ENCODE peak calls at places on chromosomes 11 and 22, in six cellular contexts. N is AG04450; J is IMR-90; D is CD8-positive, alpha-beta T cell; T is upper lobe of right lung; F is fibroblast of villous mesenchyme. R is an unnamed sample.

GRCh38 chr11:31926816-31927528 is 115.8 kb upstream of the PAX6 start:
- DNase-seq in N (no peak), J (no peak), D (no peak), T (no peak), F (no peak), R (no peak)

GRCh38 chr22:24845036-24845918 is 39.3 kb downstream of the SGSM1 start:
- DNase-seq in N (no peak), J (peak; percentile 9), D (no peak), T (no peak), F (no peak), R (no peak)

GRCh38 chr11:75955443-75955842 is 140.4 kb downstream of the UVRAG start:
- DNase-seq in N (no peak), J (no peak), D (no peak), T (no peak), F (no peak), R (no peak)

GRCh38 chr22:34975721-34976120 is 90.2 kb upstream of the ISX start:
- DNase-seq in N (no peak), J (no peak), D (no peak), T (no peak), F (no peak), R (no peak)

GRCh38 chr11:100639140-100639539 is 47.9 kb upstream of the ARHGAP42 start:
- DNase-seq in N (peak; percentile 51), J (peak; percentile 83), D (no peak), T (no peak), F (peak; percentile 87), R (peak; percentile 33)

GRCh38 chr11:101401245-101401644 is 182.6 kb downstream of the TRPC6 start:
- DNase-seq in N (peak; percentile 30), J (peak; percentile 53), D (no peak), T (no peak), F (peak; percentile 82), R (no peak)

GRCh38 chr11:132895340-132895739 is 637.0 kb downstream of the OPCML start:
- DNase-seq in N (peak; percentile 84), J (peak; percentile 96), D (no peak), T (no peak), F (peak; percentile 7), R (no peak)

GRCh38 chr11:11909727-11910126 is 68.0 kb downstream of the USP47 start:
- DNase-seq in N (peak; percentile 65), J (peak; percentile 76), D (no peak), T (no peak), F (peak; percentile 53), R (no peak)

GRCh38 chr11:11313426-11313825 is 39.6 kb downstream of the CSNK2A3 start:
- DNase-seq in N (no peak), J (peak; percentile 50), D (no peak), T (peak; percentile 67), F (peak; percentile 33), R (no peak)

GRCh38 chr22:40203568-40203967 is 25.8 kb downstream of the TNRC6B start:
- DNase-seq in N (no peak), J (peak; percentile 38), D (no peak), T (no peak), F (no peak), R (no peak)

GRCh38 chr22:45242778-45243191 is 2.1 kb upstream of the KIAA0930 start:
- DNase-seq in N (no peak), J (no peak), D (no peak), T (no peak), F (no peak), R (no peak)

GRCh38 chr11:128852327-128853023 is 14.6 kb downstream of the KCNJ1 start:
- DNase-seq in N (no peak), J (no peak), D (no peak), T (no peak), F (no peak), R (no peak)

GRCh38 chr22:29798318-29798717 is 31.1 kb downstream of the UQCR10 start:
- DNase-seq in N (no peak), J (no peak), D (no peak), T (no peak), F (peak; percentile 69), R (no peak)

GRCh38 chr22:29798801-29799200 is 31.6 kb downstream of the UQCR10 start:
- DNase-seq in N (no peak), J (no peak), D (no peak), T (no peak), F (no peak), R (no peak)

GRCh38 chr22:29797351-29797750 is 30.2 kb downstream of the UQCR10 start:
- DNase-seq in N (no peak), J (no peak), D (no peak), T (no peak), F (no peak), R (no peak)

GRCh38 chr22:29801153-29801552 is 34.0 kb downstream of the UQCR10 start:
- DNase-seq in N (no peak), J (no peak), D (no peak), T (no peak), F (no peak), R (no peak)

DNA sequence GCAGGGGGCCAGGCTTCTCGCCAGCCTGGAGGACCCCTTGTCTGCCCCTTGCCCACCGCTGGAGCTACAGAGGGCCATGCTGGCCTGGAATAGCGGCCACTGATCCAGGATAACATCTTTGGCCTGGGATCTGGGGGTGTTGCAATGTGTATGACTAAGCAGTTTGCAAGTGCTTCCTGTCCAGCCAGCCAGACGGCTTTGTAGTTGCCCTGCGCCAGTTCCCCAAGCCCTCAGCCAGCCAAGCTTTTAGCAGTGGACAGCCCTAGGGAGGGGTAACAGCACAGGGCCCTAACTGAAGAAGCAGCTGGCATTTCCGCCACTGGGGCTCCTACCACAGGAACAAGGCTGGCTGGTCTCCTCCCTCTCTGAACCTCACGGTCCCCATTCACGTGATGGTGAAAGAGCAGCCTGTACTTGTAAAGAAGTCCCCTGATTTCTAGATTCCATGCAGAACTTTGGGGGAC is 32.1 kb downstream of the UQCR10 start:
- DNase-seq in N (peak; percentile 86), J (peak; percentile 94), D (no peak), T (peak; percentile 94), F (peak; percentile 99), R (no peak)
- TF ChIP-seq CTCF in N (no peak), J (peak; percentile 19), D (no peak), T (no peak), F (peak; percentile 36), R (no peak)

DNA sequence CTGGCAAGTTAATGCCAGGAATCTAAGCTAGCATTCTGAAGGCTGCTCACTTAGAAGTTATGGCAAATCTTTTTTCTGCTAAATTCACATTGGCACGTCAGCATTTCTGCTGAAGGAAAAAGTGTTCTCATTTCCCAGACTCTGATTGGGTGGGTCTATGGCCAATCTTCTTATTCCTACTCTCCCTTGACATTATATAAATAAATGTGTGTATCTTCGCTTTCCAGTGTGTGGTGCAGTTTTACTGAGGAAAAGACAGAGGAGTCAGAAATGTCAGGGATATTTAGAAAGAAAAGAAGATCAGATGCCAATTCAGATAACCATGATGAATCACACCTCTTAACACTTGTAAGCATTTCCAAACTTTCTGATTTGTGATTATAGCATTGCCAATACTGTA is 3.2 kb upstream of the BDNF start:
- DNase-seq in N (no peak), J (peak; percentile 89), D (no peak), T (no peak), F (peak; percentile 56), R (no peak)
- TF ChIP-seq CTCF in N (peak; percentile 26), J (peak; percentile 57), D (no peak), T (no peak), F (no peak), R (no peak)

GRCh38 chr22:49026476-49027121 is 801.1 kb downstream of the BRD1 start:
- DNase-seq in N (no peak), J (no peak), D (no peak), T (no peak), F (no peak), R (no peak)
- TF ChIP-seq CTCF in N (no peak), J (no peak), D (no peak), T (no peak), F (no peak), R (peak; percentile 21)

DNA sequence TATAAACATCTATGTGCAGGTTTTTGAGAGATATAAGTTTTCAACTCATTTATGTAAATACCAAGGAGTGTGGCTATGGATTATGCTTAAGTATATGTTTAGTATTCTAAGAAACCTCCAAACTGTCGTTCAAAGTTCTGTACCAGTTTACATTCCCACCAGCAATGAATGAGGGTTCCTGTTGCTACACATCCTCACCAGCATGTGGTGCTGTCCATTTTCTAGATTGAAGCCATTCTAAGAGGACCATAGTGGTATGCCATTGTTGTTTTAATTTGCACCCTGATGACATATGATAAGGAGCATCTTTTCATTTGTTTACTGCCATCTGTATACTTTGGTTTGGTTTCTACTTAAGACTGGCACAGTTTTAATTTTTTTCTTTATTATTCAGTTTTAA is 2097.9 kb downstream of the LRRC4C start:
- DNase-seq in N (no peak), J (no peak), D (no peak), T (no peak), F (no peak), R (no peak)
- TF ChIP-seq CTCF in N (no peak), J (no peak), D (no peak), T (no peak), F (no peak), R (no peak)

DNA sequence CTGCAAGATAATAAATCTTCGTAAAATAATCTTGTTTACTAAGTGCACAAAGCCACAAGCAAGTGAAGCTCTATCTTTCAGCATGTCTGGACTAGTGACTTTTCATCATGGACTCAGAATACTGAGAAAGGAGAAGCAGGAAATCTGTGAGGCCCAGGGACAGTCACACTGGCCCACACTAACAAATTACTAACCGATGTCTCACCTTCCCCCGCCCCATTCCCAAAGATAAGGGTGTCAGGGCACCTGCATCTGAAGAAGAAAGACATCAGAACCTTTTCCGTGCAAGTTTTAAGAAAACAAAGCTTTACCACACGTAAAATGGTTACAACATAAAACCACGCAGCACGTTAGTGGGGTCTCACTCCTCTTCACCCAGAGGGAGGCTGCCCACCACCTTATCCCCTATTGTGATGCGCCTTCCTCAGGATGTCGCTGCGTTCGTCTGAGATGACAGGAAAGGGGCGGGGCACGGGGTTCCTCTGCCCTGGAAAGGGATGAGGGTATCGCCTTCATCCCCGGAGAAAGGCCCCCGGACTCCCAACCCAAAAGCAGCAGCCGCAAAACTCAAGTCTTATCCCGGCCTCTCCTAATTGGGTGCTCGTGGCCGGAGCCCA is 603 bp downstream of the BTBD10 start:
- DNase-seq in N (no peak), J (peak; percentile 41), D (no peak), T (no peak), F (peak; percentile 38), R (peak; percentile 54)
- TF ChIP-seq CTCF in N (no peak), J (no peak), D (no peak), T (no peak), F (no peak), R (no peak)

GRCh38 chr11:27501102-27501501 is 5.5 kb downstream of the LIN7C start:
- DNase-seq in N (no peak), J (no peak), D (no peak), T (no peak), F (no peak), R (no peak)

GRCh38 chr11:27497911-27498310 is 8.7 kb downstream of the LIN7C start:
- DNase-seq in N (no peak), J (no peak), D (no peak), T (no peak), F (no peak), R (no peak)

GRCh38 chr11:27495710-27496300 is 10.8 kb downstream of the LIN7C start:
- DNase-seq in N (no peak), J (no peak), D (no peak), T (no peak), F (no peak), R (no peak)

GRCh38 chr11:27496461-27496860 is 10.1 kb downstream of the LIN7C start:
- DNase-seq in N (no peak), J (peak; percentile 49), D (no peak), T (no peak), F (peak; percentile 72), R (no peak)

GRCh38 chr11:27497284-27497866 is 9.2 kb downstream of the LIN7C start:
- DNase-seq in N (no peak), J (peak; percentile 27), D (no peak), T (no peak), F (peak; percentile 33), R (no peak)
- TF ChIP-seq CTCF in N (peak; percentile 44), J (peak; percentile 49), D (peak; percentile 59), T (peak; percentile 47), F (peak; percentile 44), R (peak; percentile 69)